ENCODE peak calls at places on chromosomes 12 and 14, in five cellular contexts. One of them, this sample, is unnamed.

GRCh38 chr14:103097994-103098957 is 3.8 kb downstream of the EXOC3L4 start:
- DNase-seq in pancreas: peak
- DNase-seq in GM12865: no peak
- DNase-seq in lower lobe of right lung: no peak
- DNase-seq in psoas muscle: no peak
- DNase-seq in this sample: no peak

GRCh38 chr14:26594756-26595545 is 2.9 kb downstream of the NOVA1 start:
- DNase-seq in pancreas: no peak
- DNase-seq in GM12865: no peak
- DNase-seq in lower lobe of right lung: no peak
- DNase-seq in psoas muscle: no peak
- DNase-seq in this sample: no peak

GRCh38 chr14:22664261-22664660 is 20.1 kb upstream of the OR6J1 start:
- DNase-seq in pancreas: no peak
- DNase-seq in GM12865: no peak
- DNase-seq in lower lobe of right lung: no peak
- DNase-seq in psoas muscle: no peak
- DNase-seq in this sample: no peak

GRCh38 chr12:49903700-49904423 is at the start of gene FAIM2:
- DNase-seq in pancreas: peak
- DNase-seq in GM12865: no peak
- DNase-seq in lower lobe of right lung: peak
- DNase-seq in psoas muscle: peak
- DNase-seq in this sample: no peak

GRCh38 chr14:36221097-36221496 is 44.6 kb upstream of the PTCSC3 start:
- DNase-seq in pancreas: no peak
- DNase-seq in GM12865: no peak
- DNase-seq in lower lobe of right lung: no peak
- DNase-seq in psoas muscle: no peak
- DNase-seq in this sample: no peak

GRCh38 chr12:100611031-100611430 is 37.5 kb downstream of the GAS2L3 start:
- DNase-seq in pancreas: no peak
- DNase-seq in GM12865: no peak
- DNase-seq in lower lobe of right lung: no peak
- DNase-seq in psoas muscle: no peak
- DNase-seq in this sample: no peak

GRCh38 chr12:29743801-29744200 is 39.9 kb downstream of the TMTC1 start:
- DNase-seq in pancreas: no peak
- DNase-seq in GM12865: no peak
- DNase-seq in lower lobe of right lung: no peak
- DNase-seq in psoas muscle: no peak
- DNase-seq in this sample: no peak

GRCh38 chr14:39641224-39641623 is 209.0 kb upstream of the FBXO33 start:
- DNase-seq in pancreas: no peak
- DNase-seq in GM12865: peak
- DNase-seq in lower lobe of right lung: no peak
- DNase-seq in psoas muscle: no peak
- DNase-seq in this sample: no peak

GRCh38 chr14:32934891-32935633 is 3.6 kb upstream of the NPAS3 start:
- DNase-seq in pancreas: peak
- DNase-seq in GM12865: no peak
- DNase-seq in lower lobe of right lung: no peak
- DNase-seq in psoas muscle: no peak
- DNase-seq in this sample: peak

GRCh38 chr12:128755565-128755964 is 68.2 kb downstream of the SLC15A4 start:
- DNase-seq in pancreas: no peak
- DNase-seq in GM12865: no peak
- DNase-seq in lower lobe of right lung: no peak
- DNase-seq in psoas muscle: no peak
- DNase-seq in this sample: no peak

GRCh38 chr14:64174922-64175782 is 119.0 kb downstream of the ESR2 start:
- DNase-seq in pancreas: no peak
- DNase-seq in GM12865: no peak
- DNase-seq in lower lobe of right lung: no peak
- DNase-seq in psoas muscle: no peak
- DNase-seq in this sample: no peak

GRCh38 chr12:82912406-82912805 is 225.7 kb downstream of the TMTC2 start:
- DNase-seq in pancreas: no peak
- DNase-seq in GM12865: no peak
- DNase-seq in lower lobe of right lung: no peak
- DNase-seq in psoas muscle: no peak
- DNase-seq in this sample: no peak

GRCh38 chr12:50620975-50621360 is 116.2 kb downstream of the DIP2B start:
- DNase-seq in pancreas: no peak
- DNase-seq in GM12865: no peak
- DNase-seq in lower lobe of right lung: no peak
- DNase-seq in psoas muscle: no peak
- DNase-seq in this sample: no peak

GRCh38 chr12:122880668-122881067 is 15.3 kb downstream of the VPS37B start:
- DNase-seq in pancreas: no peak
- DNase-seq in GM12865: peak
- DNase-seq in lower lobe of right lung: no peak
- DNase-seq in psoas muscle: no peak
- DNase-seq in this sample: no peak

GRCh38 chr12:65518771-65519170 is 240.3 kb downstream of the MSRB3 start:
- DNase-seq in pancreas: no peak
- DNase-seq in GM12865: no peak
- DNase-seq in lower lobe of right lung: no peak
- DNase-seq in psoas muscle: no peak
- DNase-seq in this sample: no peak

GRCh38 chr14:103721334-103722120 is 5.9 kb downstream of the ZFYVE21 start:
- DNase-seq in pancreas: no peak
- DNase-seq in GM12865: no peak
- DNase-seq in lower lobe of right lung: no peak
- DNase-seq in psoas muscle: peak
- DNase-seq in this sample: no peak

GRCh38 chr14:87899228-87899627 is 93.8 kb downstream of the GALC start:
- DNase-seq in pancreas: no peak
- DNase-seq in GM12865: no peak
- DNase-seq in lower lobe of right lung: no peak
- DNase-seq in psoas muscle: no peak
- DNase-seq in this sample: no peak

GRCh38 chr12:65293735-65294134 is 15.3 kb downstream of the MSRB3 start:
- DNase-seq in pancreas: no peak
- DNase-seq in GM12865: peak
- DNase-seq in lower lobe of right lung: no peak
- DNase-seq in psoas muscle: no peak
- DNase-seq in this sample: no peak

GRCh38 chr12:57268264-57268663 is 17.3 kb upstream of the STAC3 start:
- DNase-seq in pancreas: no peak
- DNase-seq in GM12865: no peak
- DNase-seq in lower lobe of right lung: no peak
- DNase-seq in psoas muscle: no peak
- DNase-seq in this sample: no peak

GRCh38 chr14:30532264-30532663 is 26.7 kb upstream of the G2E3 start:
- DNase-seq in pancreas: no peak
- DNase-seq in GM12865: no peak
- DNase-seq in lower lobe of right lung: no peak
- DNase-seq in psoas muscle: no peak
- DNase-seq in this sample: no peak

GRCh38 chr12:75542942-75543341 is 31.5 kb upstream of the KRR1 start:
- DNase-seq in pancreas: no peak
- DNase-seq in GM12865: no peak
- DNase-seq in lower lobe of right lung: no peak
- DNase-seq in psoas muscle: no peak
- DNase-seq in this sample: no peak

GRCh38 chr12:124727244-124727673 is 136.4 kb downstream of the SCARB1 start:
- DNase-seq in pancreas: no peak
- DNase-seq in GM12865: peak
- DNase-seq in lower lobe of right lung: peak
- DNase-seq in psoas muscle: peak
- DNase-seq in this sample: peak

GRCh38 chr14:21521526-21521925 is 4.6 kb downstream of the SALL2 start:
- DNase-seq in pancreas: no peak
- DNase-seq in GM12865: no peak
- DNase-seq in lower lobe of right lung: no peak
- DNase-seq in psoas muscle: no peak
- DNase-seq in this sample: no peak

GRCh38 chr14:42504433-42504832 is 897.8 kb downstream of the LRFN5 start:
- DNase-seq in pancreas: no peak
- DNase-seq in GM12865: no peak
- DNase-seq in lower lobe of right lung: no peak
- DNase-seq in psoas muscle: no peak
- DNase-seq in this sample: no peak

GRCh38 chr12:33529810-33530209 is 90.2 kb upstream of the SYT10 start:
- DNase-seq in pancreas: no peak
- DNase-seq in GM12865: no peak
- DNase-seq in lower lobe of right lung: no peak
- DNase-seq in psoas muscle: no peak
- DNase-seq in this sample: no peak

GRCh38 chr14:80575763-80576162 is 364.5 kb upstream of the DIO2 start:
- DNase-seq in pancreas: no peak
- DNase-seq in GM12865: no peak
- DNase-seq in lower lobe of right lung: no peak
- DNase-seq in psoas muscle: no peak
- DNase-seq in this sample: no peak

GRCh38 chr12:98752726-98753125 is 107.6 kb downstream of the APAF1 start:
- DNase-seq in pancreas: no peak
- DNase-seq in GM12865: no peak
- DNase-seq in lower lobe of right lung: no peak
- DNase-seq in psoas muscle: no peak
- DNase-seq in this sample: no peak

GRCh38 chr12:72273851-72274284 is 1.7 kb downstream of the TRHDE start:
- DNase-seq in pancreas: peak
- DNase-seq in GM12865: no peak
- DNase-seq in lower lobe of right lung: no peak
- DNase-seq in psoas muscle: no peak
- DNase-seq in this sample: no peak

GRCh38 chr14:72600551-72601330 is 293.2 kb downstream of the DPF3 start:
- DNase-seq in pancreas: no peak
- DNase-seq in GM12865: no peak
- DNase-seq in lower lobe of right lung: no peak
- DNase-seq in psoas muscle: no peak
- DNase-seq in this sample: no peak

GRCh38 chr12:646303-647038 is 16.8 kb downstream of the NINJ2 start:
- DNase-seq in pancreas: no peak
- DNase-seq in GM12865: no peak
- DNase-seq in lower lobe of right lung: no peak
- DNase-seq in psoas muscle: peak
- DNase-seq in this sample: peak

GRCh38 chr14:21041676-21042433 is at the start of gene RNASE7:
- DNase-seq in pancreas: no peak
- DNase-seq in GM12865: no peak
- DNase-seq in lower lobe of right lung: no peak
- DNase-seq in psoas muscle: peak
- DNase-seq in this sample: no peak

GRCh38 chr14:70665448-70666363 is 24.0 kb downstream of the TTC9 start:
- DNase-seq in pancreas: peak
- DNase-seq in GM12865: peak
- DNase-seq in lower lobe of right lung: peak
- DNase-seq in psoas muscle: no peak
- DNase-seq in this sample: peak

GRCh38 chr12:128190614-128191013 is 76.4 kb upstream of the TMEM132C start:
- DNase-seq in pancreas: no peak
- DNase-seq in GM12865: no peak
- DNase-seq in lower lobe of right lung: no peak
- DNase-seq in psoas muscle: peak
- DNase-seq in this sample: no peak

DNA sequence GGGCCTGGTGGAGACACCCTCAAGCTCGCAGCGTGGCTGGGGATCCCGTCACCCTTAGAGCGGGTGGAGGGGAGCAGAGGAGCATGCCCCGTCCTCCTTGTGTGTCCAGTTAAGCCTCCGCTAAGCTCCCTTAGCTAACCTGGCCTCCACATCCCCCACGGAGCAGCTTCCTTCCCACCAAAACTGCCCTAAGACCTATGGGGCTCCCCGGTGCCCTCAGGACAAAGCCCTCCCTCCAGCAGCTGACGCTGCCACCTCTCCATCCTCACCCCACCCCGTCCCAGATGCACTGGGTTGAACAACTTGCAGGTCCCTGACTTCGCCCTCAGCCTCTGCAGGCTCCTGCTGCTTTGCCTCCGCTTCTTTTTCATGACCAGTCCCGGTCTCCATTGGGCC is 4.0 kb downstream of the AHNAK2 start:
- DNase-seq in pancreas: peak
- DNase-seq in GM12865: no peak
- DNase-seq in lower lobe of right lung: peak
- DNase-seq in psoas muscle: no peak
- DNase-seq in this sample: no peak
- H3K4me3 ChIP-seq in pancreas: no peak
- H3K4me3 ChIP-seq in GM12865: no peak
- H3K4me3 ChIP-seq in lower lobe of right lung: peak
- H3K4me3 ChIP-seq in psoas muscle: no peak
- H3K4me3 ChIP-seq in this sample: no peak

GRCh38 chr12:120799417-120800045 is 73.9 kb downstream of the ACADS start:
- DNase-seq in pancreas: no peak
- DNase-seq in GM12865: no peak
- DNase-seq in lower lobe of right lung: no peak
- DNase-seq in psoas muscle: no peak
- DNase-seq in this sample: no peak

GRCh38 chr12:120800665-120801064 is 75.0 kb downstream of the ACADS start:
- DNase-seq in pancreas: no peak
- DNase-seq in GM12865: peak
- DNase-seq in lower lobe of right lung: no peak
- DNase-seq in psoas muscle: no peak
- DNase-seq in this sample: no peak

GRCh38 chr12:120797677-120798642 is 72.3 kb downstream of the ACADS start:
- DNase-seq in pancreas: no peak
- DNase-seq in GM12865: peak
- DNase-seq in lower lobe of right lung: no peak
- DNase-seq in psoas muscle: no peak
- DNase-seq in this sample: no peak

GRCh38 chr12:120801146-120801545 is 75.5 kb downstream of the ACADS start:
- DNase-seq in pancreas: no peak
- DNase-seq in GM12865: peak
- DNase-seq in lower lobe of right lung: no peak
- DNase-seq in psoas muscle: no peak
- DNase-seq in this sample: no peak

GRCh38 chr12:120798696-120799095 is 73.1 kb downstream of the ACADS start:
- DNase-seq in pancreas: no peak
- DNase-seq in GM12865: peak
- DNase-seq in lower lobe of right lung: no peak
- DNase-seq in psoas muscle: no peak
- DNase-seq in this sample: no peak
- H3K4me3 ChIP-seq in pancreas: no peak
- H3K4me3 ChIP-seq in GM12865: peak
- H3K4me3 ChIP-seq in lower lobe of right lung: no peak
- H3K4me3 ChIP-seq in psoas muscle: no peak
- H3K4me3 ChIP-seq in this sample: no peak

DNA sequence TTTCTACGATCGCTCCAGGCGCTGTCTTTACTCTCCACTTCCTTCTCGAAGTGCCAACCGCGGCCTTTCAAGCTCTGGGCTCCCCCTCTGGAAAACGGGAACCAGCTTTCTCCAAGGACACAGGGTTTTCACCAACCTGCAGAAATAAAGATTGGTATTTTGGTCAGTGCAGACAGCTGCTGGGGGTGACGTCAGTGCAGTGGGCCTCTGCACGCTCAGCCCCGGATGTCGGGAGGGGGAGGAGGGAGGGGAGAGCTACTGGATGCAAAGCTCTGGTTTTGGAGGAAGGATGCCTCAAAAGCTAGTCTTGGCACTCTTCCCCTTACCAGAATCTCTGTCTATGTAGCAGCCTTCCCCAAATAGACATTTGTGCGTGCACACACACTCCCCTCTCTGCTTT is 19.9 kb downstream of the HRK start:
- DNase-seq in pancreas: no peak
- DNase-seq in GM12865: peak
- DNase-seq in lower lobe of right lung: no peak
- DNase-seq in psoas muscle: peak
- DNase-seq in this sample: no peak
- H3K4me3 ChIP-seq in pancreas: no peak
- H3K4me3 ChIP-seq in GM12865: peak
- H3K4me3 ChIP-seq in lower lobe of right lung: no peak
- H3K4me3 ChIP-seq in psoas muscle: no peak
- H3K4me3 ChIP-seq in this sample: no peak

GRCh38 chr12:132178314-132178713 is 34.1 kb downstream of the NOC4L start:
- DNase-seq in pancreas: no peak
- DNase-seq in GM12865: peak
- DNase-seq in lower lobe of right lung: no peak
- DNase-seq in psoas muscle: peak
- DNase-seq in this sample: no peak
- H3K4me3 ChIP-seq in pancreas: no peak
- H3K4me3 ChIP-seq in GM12865: no peak
- H3K4me3 ChIP-seq in lower lobe of right lung: no peak
- H3K4me3 ChIP-seq in psoas muscle: peak
- H3K4me3 ChIP-seq in this sample: no peak